ENCODE peak calls at places on chromosomes 3 and 15, in five cellular contexts. T, B, G, D and N are unnamed samples.

GRCh38 chr15:25762015-25762662 is 101.0 kb downstream of the ATP10A start:
- DNase-seq in B (no peak), T (no peak), D (no peak), G (no peak), N (no peak)

GRCh38 chr3:64358853-64359252 is 133.6 kb upstream of the PRICKLE2 start:
- DNase-seq in G (no peak), T (no peak), D (no peak), B (no peak), N (no peak)

GRCh38 chr3:183584246-183584913 is 28.9 kb upstream of the KLHL6 start:
- DNase-seq in B (no peak), T (peak), G (peak), D (no peak), N (no peak)

GRCh38 chr3:134896696-134897095 is 101.6 kb downstream of the EPHB1 start:
- DNase-seq in T (no peak), G (no peak), D (no peak), B (no peak), N (no peak)

GRCh38 chr15:34855397-34855796 is 60.0 kb upstream of the ACTC1 start:
- DNase-seq in B (no peak), D (peak), T (no peak), G (peak), N (no peak)

GRCh38 chr3:160227389-160227788 is 2.2 kb downstream of the C3orf80 start:
- DNase-seq in G (no peak), B (no peak), T (no peak), D (no peak), N (no peak)

GRCh38 chr3:42803800-42804112 is 534 bp downstream of the HIGD1A start:
- DNase-seq in T (no peak), D (peak), G (peak), B (no peak), N (peak)

GRCh38 chr15:49424954-49425353 is 1.9 kb downstream of the FGF7 start:
- DNase-seq in G (no peak), D (no peak), T (no peak), B (no peak), N (no peak)

GRCh38 chr15:48897144-48897814 is 19.3 kb downstream of the EID1 start:
- DNase-seq in D (no peak), G (peak), B (no peak), T (no peak), N (no peak)

GRCh38 chr3:45603226-45603625 is 8.7 kb downstream of the LIMD1 start:
- DNase-seq in T (no peak), G (no peak), D (no peak), B (no peak), N (no peak)

DNA sequence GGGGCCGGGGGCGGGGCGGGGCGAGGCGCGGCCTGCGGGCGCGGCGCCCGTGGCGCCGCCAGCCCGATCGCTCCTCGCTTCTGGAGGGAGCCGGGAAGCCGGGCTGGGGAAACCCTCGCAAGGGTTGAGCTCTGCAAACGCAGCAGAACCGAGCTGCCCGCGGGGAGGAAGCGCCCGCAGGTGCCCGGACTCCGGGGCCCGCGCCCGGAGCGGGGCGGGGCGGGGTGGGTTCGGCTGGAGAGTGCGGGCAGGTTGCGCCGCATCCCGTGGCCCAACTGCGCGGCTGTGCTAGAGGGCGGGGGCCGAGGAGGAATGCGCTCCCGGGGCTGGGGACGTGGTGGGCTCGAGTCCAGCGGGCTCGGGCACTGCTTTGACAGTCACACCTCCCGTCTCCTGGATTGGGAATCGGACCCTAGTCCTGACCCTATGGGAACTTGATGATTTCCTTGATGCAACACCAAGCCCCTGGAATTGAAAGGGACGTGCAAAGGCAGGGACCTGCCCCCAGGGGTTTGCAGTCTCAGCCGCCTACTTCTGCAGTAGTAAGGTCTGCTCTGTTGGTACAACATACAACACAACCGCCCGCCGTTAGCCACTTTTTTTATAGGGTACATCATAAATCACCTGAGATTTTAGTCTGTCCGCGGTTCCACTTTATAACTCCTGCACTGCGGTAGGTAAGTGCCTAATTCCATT is 34.3 kb downstream of the ZBTB38 start:
- DNase-seq in G (peak), B (peak), T (peak), D (peak), N (peak)
- TF ChIP-seq CTCF in G (no peak), B (no peak), T (peak), D (no peak), N (no peak)

DNA sequence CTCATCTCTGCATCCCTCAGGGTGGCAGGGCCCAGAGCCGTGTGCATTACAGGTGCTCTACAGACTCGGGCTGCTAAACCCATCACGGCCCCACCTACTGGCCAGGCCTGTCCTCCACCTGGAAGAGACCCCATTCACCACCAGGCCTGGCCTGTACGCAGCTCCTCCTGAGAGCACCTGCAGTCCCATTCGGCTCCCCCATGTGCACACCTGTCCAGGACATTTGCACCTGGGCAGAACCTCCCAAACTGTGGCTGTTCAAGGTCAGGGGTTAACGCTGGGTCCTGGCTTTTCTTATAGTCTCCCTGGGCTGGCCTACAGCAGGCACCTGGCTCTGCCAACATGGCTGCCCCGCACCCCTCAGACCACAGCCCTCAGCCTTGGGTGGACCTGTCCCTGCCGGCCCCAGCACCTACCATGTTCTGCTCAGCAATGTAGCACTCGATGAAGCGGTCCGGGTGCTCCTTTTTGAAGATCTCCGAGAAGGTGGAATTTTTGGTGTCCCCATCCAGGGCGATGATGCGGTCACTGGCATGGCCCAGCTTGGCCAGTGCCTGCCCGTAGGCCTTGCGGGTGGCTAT is 25.7 kb downstream of the TKT start:
- DNase-seq in T (no peak), D (no peak), G (no peak), B (no peak), N (no peak)
- TF ChIP-seq CTCF in T (no peak), D (no peak), G (no peak), B (no peak), N (peak)

GRCh38 chr15:64163662-64164362 is 990 bp upstream of the PPIB start:
- DNase-seq in D (no peak), T (no peak), G (no peak), B (no peak), N (no peak)

GRCh38 chr15:64164436-64164835 is 1.6 kb upstream of the PPIB start:
- DNase-seq in D (no peak), B (no peak), G (no peak), T (no peak), N (no peak)

GRCh38 chr15:64161688-64162477 is 939 bp downstream of the PPIB start:
- DNase-seq in G (no peak), D (no peak), B (no peak), T (no peak), N (no peak)

GRCh38 chr15:64162478-64162868 is 349 bp downstream of the PPIB start:
- DNase-seq in T (no peak), B (no peak), G (no peak), D (no peak), N (no peak)

DNA sequence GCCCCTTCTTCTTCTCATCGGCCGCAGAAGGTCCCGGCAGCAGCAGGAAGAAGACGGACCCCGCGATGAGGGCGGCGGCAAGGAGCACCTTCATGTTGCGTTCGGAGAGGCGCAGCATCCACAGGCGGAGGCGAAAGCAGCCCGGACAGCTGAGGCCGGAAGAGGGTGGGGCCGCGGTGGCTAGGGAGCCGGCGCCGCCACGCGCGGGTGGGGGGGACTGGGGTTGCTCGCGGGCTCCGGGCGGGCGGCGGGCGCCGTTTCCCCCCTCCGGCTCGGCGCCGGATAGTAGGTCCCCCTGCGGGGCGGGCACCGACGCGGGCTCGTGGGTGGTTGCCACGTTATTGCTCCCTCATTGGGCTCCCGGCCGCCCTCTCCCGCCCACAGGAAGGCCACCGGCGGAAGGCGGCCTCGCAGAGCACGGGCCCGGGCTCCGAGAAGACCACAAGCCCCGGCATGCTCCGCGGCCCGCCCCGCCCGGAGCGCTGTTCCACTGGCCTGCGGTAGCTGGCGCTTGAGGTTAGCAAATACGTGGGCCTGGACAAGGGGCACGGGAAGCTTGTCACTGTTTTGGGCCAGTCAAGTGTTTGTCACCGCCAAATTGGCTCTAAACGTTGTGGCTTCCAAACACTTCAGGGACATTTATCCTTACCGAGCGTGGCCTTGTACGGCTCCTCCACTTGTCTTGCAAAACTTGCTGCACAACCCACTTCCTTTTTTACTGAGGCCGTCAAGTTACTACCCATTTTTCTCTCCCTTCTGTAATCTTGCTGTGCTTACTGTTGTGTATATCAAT is at the start of gene PPIB:
- DNase-seq in T (peak), B (peak), G (peak), D (peak), N (peak)
- TF ChIP-seq CTCF in T (peak), B (no peak), G (peak), D (peak), N (peak)

GRCh38 chr15:32104061-32104980 is 74.0 kb downstream of the CHRNA7 start:
- DNase-seq in D (peak), T (no peak), B (no peak), G (no peak), N (no peak)
- TF ChIP-seq CTCF in D (no peak), T (no peak), B (no peak), G (no peak), N (no peak)

GRCh38 chr3:186425788-186426730 is 64.0 kb upstream of the DGKG start:
- DNase-seq in D (peak), T (no peak), B (no peak), G (peak), N (no peak)
- TF ChIP-seq CTCF in D (peak), T (no peak), B (no peak), G (peak), N (peak)

DNA sequence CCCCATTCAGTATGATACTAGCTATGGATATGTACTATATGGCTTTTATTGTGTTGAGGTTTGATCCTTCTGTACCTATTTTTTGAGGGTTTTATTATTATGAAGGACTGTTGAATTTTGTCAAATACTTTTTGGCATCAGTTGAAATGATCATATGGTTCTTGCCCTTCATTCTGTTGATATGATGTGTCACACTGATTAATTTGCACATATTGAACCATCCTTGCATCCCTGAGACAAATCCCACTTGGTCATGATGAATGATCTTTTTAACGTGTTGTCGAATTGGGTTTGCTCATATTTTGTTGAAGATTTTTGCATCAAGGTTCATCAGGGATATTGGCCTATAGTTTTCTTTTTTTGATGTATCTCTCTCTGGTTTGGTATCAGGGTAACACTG is 61.0 kb downstream of the RASA2 start:
- DNase-seq in B (no peak), D (no peak), T (no peak), G (no peak), N (no peak)
- TF ChIP-seq CTCF in B (no peak), D (no peak), T (no peak), G (no peak), N (no peak)

GRCh38 chr15:76185716-76186115 is 125.6 kb downstream of the ETFA start:
- DNase-seq in D (peak), G (peak), T (no peak), B (no peak), N (no peak)
- TF ChIP-seq CTCF in D (peak), G (peak), T (peak), B (no peak), N (peak)

DNA sequence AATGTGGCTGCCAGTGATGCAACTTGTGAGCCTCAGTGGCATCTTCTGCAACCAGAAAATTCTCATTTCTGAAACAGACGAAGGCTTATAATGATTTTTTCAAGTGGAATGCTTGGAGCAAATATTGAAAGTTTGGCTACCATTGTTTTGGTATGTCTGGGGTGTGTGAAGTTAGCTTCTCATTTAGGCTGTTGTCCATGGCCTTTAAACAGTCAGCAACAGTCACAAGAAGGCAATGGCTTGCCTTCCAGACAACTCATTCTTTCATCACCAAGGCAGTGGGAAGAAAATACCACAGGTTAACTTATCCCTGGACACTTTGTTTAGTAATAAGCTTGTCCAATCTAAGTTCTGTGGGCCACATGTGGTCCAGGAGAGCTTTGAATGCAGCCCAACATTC is 4.7 kb upstream of the BNC1 start:
- DNase-seq in D (no peak), G (no peak), T (no peak), B (no peak), N (no peak)
- TF ChIP-seq CTCF in D (no peak), G (no peak), T (no peak), B (no peak), N (no peak)

GRCh38 chr15:41928637-41929620 is 35.1 kb upstream of the SPTBN5 start:
- DNase-seq in B (peak), D (no peak), T (peak), G (no peak), N (no peak)

GRCh38 chr15:41932101-41932500 is 38.2 kb upstream of the SPTBN5 start:
- DNase-seq in G (no peak), D (no peak), T (no peak), B (no peak), N (no peak)

GRCh38 chr15:41930867-41931222 is 37.0 kb upstream of the SPTBN5 start:
- DNase-seq in T (no peak), B (no peak), G (no peak), D (no peak), N (no peak)

GRCh38 chr15:41932511-41932910 is 38.7 kb upstream of the SPTBN5 start:
- DNase-seq in D (no peak), G (no peak), T (no peak), B (no peak), N (no peak)

GRCh38 chr15:41930221-41930866 is 36.5 kb upstream of the SPTBN5 start:
- DNase-seq in B (no peak), T (peak), G (peak), D (peak), N (no peak)
- TF ChIP-seq CTCF in B (no peak), T (peak), G (peak), D (no peak), N (no peak)

GRCh38 chr15:44545934-44546802 is 9.2 kb downstream of the EIF3J start:
- DNase-seq in T (peak), D (no peak), B (no peak), G (no peak), N (no peak)
- TF ChIP-seq CTCF in T (peak), D (peak), B (no peak), G (peak), N (peak)